ENCODE peak calls at places on chromosomes 2 and 18, in eight cellular contexts. C, A, S, H, U, P, J and F are unnamed samples.

GRCh38 chr2:133459590-133459989 is 108.7 kb downstream of the NCKAP5 start:
- DNase-seq in J (no peak), U (no peak), H (peak; percentile 36), S (peak; percentile 22), P (no peak), A (no peak), C (no peak), F (no peak)

GRCh38 chr2:27690052-27690451 is 26.4 kb downstream of the SLC4A1AP start:
- DNase-seq in S (no peak), A (no peak), H (no peak), P (no peak), J (no peak), U (no peak), C (no peak), F (no peak)

GRCh38 chr2:28009732-28010131 is 119.2 kb downstream of the BABAM2 start:
- DNase-seq in H (no peak), A (no peak), S (no peak), U (no peak), J (no peak), C (no peak), P (no peak), F (peak; percentile 16)

GRCh38 chr2:206783718-206784117 is 18.3 kb downstream of the FASTKD2 start:
- DNase-seq in P (no peak), J (no peak), C (no peak), U (no peak), H (peak; percentile 3), S (no peak), A (no peak), F (no peak)

GRCh38 chr2:218367415-218368149 is 10.9 kb downstream of the CATIP start:
- DNase-seq in S (peak; percentile 58), A (peak; percentile 86), H (peak; percentile 78), J (peak; percentile 65), C (peak; percentile 92), U (peak; percentile 69), P (peak; percentile 94), F (no peak)

GRCh38 chr2:20617892-20618467 is 32.9 kb downstream of the HS1BP3 start:
- DNase-seq in U (no peak), A (peak; percentile 95), H (peak; percentile 97), P (peak; percentile 100), S (peak; percentile 97), J (no peak), C (peak; percentile 92), F (no peak)

GRCh38 chr2:181231151-181231550 is 226.0 kb upstream of the ITGA4 start:
- DNase-seq in U (no peak), P (no peak), S (no peak), A (no peak), J (no peak), H (no peak), C (no peak), F (no peak)

GRCh38 chr18:26804474-26804873 is 61.0 kb downstream of the AQP4 start:
- DNase-seq in A (no peak), U (no peak), P (no peak), H (no peak), J (no peak), C (no peak), S (no peak), F (no peak)

GRCh38 chr2:168649105-168649504 is 153.3 kb upstream of the NOSTRIN start:
- DNase-seq in P (peak; percentile 87), A (no peak), H (no peak), U (no peak), J (no peak), S (no peak), C (no peak), F (no peak)

GRCh38 chr18:75784413-75784812 is 356.9 kb upstream of the SMIM21 start:
- DNase-seq in J (no peak), C (no peak), A (no peak), P (no peak), S (no peak), U (no peak), H (no peak), F (no peak)

GRCh38 chr18:45324489-45325111 is 290.7 kb upstream of the SLC14A2 start:
- DNase-seq in C (peak; percentile 20), P (peak; percentile 84), H (peak; percentile 82), J (no peak), S (peak; percentile 80), U (peak; percentile 36), A (no peak), F (peak; percentile 76)

GRCh38 chr2:138030459-138030858 is 66.2 kb downstream of the HNMT start:
- DNase-seq in S (peak; percentile 98), J (no peak), P (no peak), A (no peak), U (no peak), C (no peak), H (peak; percentile 98), F (peak; percentile 48)

GRCh38 chr2:199602271-199602895 is 144.6 kb upstream of the SATB2 start:
- DNase-seq in P (no peak), H (peak; percentile 7), A (no peak), U (peak; percentile 49), C (peak; percentile 13), J (no peak), S (no peak), F (no peak)

GRCh38 chr2:179596018-179596417 is 265.4 kb downstream of the ZNF385B start:
- DNase-seq in J (no peak), P (no peak), U (no peak), H (peak; percentile 93), S (peak; percentile 93), A (peak; percentile 46), C (no peak), F (peak; percentile 42)

GRCh38 chr2:11363868-11364564 is 19.6 kb upstream of the ROCK2 start:
- DNase-seq in J (no peak), U (no peak), H (no peak), A (no peak), C (no peak), S (no peak), P (no peak), F (no peak)

GRCh38 chr2:11362781-11363099 is 18.3 kb upstream of the ROCK2 start:
- DNase-seq in P (no peak), U (no peak), C (no peak), A (no peak), S (no peak), H (no peak), J (no peak), F (no peak)

GRCh38 chr2:11356760-11357159 is 12.3 kb upstream of the ROCK2 start:
- DNase-seq in U (no peak), C (no peak), P (no peak), J (no peak), H (no peak), A (no peak), S (no peak), F (no peak)

GRCh38 chr2:11357428-11357972 is 13.1 kb upstream of the ROCK2 start:
- DNase-seq in C (peak; percentile 36), H (no peak), A (no peak), P (no peak), J (no peak), S (no peak), U (no peak), F (no peak)

GRCh38 chr2:11359865-11360264 is 15.4 kb upstream of the ROCK2 start:
- DNase-seq in C (no peak), U (no peak), H (no peak), S (no peak), J (no peak), A (no peak), P (no peak), F (no peak)
- H3K4me3 ChIP-seq in C (no peak overlapping the region), U (no peak overlapping the region), H (no peak overlapping the region), S (no peak overlapping the region), J (no peak overlapping the region), A (no peak overlapping the region), P (no peak overlapping the region), F (no peak overlapping the region)

GRCh38 chr2:191247381-191248057 is 2.3 kb downstream of the MYO1B start:
- DNase-seq in A (peak; percentile 37), H (peak; percentile 99), C (no peak), P (no peak), S (peak; percentile 98), J (no peak), U (peak; percentile 63), F (peak; percentile 94)
- H3K27me3 ChIP-seq in A (no peaks in the 10 kb centered on the region), H (no peaks in the 10 kb centered on the region), C (no peaks in the 10 kb centered on the region), P (peaks cover 22% of the 10 kb centered on the region), S (no peaks in the 10 kb centered on the region), J (no peaks in the 10 kb centered on the region), U (peaks cover 9% of the 10 kb centered on the region), F (no peaks in the 10 kb centered on the region)

DNA sequence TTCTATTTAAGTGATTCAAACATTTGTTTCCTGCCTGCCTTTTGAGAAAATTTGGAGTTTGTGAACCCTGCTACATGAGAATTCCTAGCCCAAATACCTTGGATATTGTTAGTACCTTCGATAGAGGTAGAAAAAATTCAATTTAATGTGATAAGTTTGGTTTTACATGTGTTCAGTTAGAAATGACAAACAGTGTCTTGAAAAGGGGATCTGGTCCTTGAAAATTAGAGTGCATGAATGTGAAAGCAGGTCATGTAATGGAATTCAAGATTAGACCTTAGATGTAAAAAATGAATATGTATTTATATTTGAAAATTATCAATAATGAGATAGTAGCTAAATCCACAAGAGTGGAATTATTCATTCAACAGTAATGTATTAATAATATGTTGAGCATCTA is 70.5 kb downstream of the PIK3C3 start:
- DNase-seq in U (no peak), A (no peak), P (no peak), H (no peak), J (no peak), S (no peak), C (no peak), F (no peak)
- H3K4me3 ChIP-seq in U (no peak overlapping the region), A (no peak overlapping the region), P (no peak overlapping the region), H (no peak overlapping the region), J (no peak overlapping the region), S (no peak overlapping the region), C (no peak overlapping the region), F (no peak overlapping the region)

GRCh38 chr2:176139170-176139611 is 9.7 kb downstream of the HOXD8 start:
- DNase-seq in P (no peak), A (no peak), J (no peak), H (no peak), U (no peak), S (no peak), C (no peak), F (no peak)
- H3K27me3 ChIP-seq in P (peaks cover 72% of the 10 kb centered on the region), A (peaks cover 20% of the 10 kb centered on the region), J (peaks cover 57% of the 10 kb centered on the region), H (peaks cover 65% of the 10 kb centered on the region), U (peaks cover 89% of the 10 kb centered on the region), S (peaks cover 85% of the 10 kb centered on the region), C (peaks cover 33% of the 10 kb centered on the region), F (no peaks in the 10 kb centered on the region)

DNA sequence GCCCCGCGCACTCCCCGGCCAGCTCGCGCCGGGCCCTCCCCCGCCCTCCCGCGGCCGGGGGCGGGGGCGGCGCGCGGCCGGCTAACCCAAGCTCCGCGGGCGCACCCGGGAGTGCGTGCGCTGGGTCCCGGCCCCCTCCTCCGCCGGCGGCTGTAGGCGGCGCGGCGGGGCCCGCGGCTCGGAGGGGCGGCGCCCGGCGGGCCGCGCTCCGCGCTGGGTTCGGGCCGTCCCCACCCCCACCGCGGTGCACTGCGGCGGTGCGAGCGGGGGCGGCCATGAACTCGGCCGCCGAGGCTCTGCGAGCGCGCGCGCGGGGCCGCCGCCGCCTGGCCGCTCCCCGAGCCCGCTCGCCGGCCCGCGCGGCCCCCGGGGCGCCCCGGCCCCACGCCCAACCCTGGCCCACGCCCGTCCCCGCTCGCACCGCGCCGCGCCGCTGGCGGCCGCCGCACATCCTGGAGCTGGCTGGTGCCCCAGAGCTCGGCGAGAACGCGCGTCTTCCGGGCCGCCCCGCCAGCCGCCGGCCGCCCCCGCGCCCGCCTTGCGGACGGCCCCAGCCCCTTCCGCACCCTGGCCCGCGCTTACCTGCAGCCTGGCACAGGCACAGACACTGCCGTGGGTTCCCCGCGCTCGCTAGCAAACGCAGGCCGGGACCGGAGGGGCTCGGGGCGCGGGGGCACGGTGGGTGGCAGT is at the start of gene ZBTB14:
- DNase-seq in U (peak; percentile 25), A (peak; percentile 76), P (peak; percentile 79), C (peak; percentile 74), S (peak; percentile 19), J (peak; percentile 82), H (peak; percentile 58), F (no peak)
- H3K4me3 ChIP-seq in U (peak within 1 kb of the TSS; percentile 71), A (peak within 1 kb of the TSS; percentile 73), P (peak within 1 kb of the TSS; percentile 93), C (peak within 1 kb of the TSS; percentile 91), S (peak within 1 kb of the TSS; percentile 89), J (peak within 1 kb of the TSS; percentile 94), H (peak within 1 kb of the TSS; percentile 85), F (peak within 1 kb of the TSS; percentile 71)